ENCODE peak calls at places on chromosomes 16 and 17, in six cellular contexts. One of them, this sample, is unnamed.

GRCh38 chr16:86078121-86078600 is 179.2 kb downstream of the IRF8 start:
- DNase-seq in CD4-positive, CD25-positive, alpha-beta regulatory T cell: no peak
- DNase-seq in NCI-H1092: no peak
- DNase-seq in RCC 7860: no peak
- DNase-seq in HTR-8/SVneo: no peak
- DNase-seq in NCI-H82: no peak
- DNase-seq in this sample: no peak

GRCh38 chr16:89376812-89377445 is 113.4 kb downstream of the ANKRD11 start:
- DNase-seq in NCI-H1092: no peak
- DNase-seq in CD4-positive, CD25-positive, alpha-beta regulatory T cell: no peak
- DNase-seq in NCI-H82: no peak
- DNase-seq in HTR-8/SVneo: no peak
- DNase-seq in RCC 7860: no peak
- DNase-seq in this sample: no peak

GRCh38 chr16:4089251-4089810 is 26.9 kb downstream of the ADCY9 start:
- DNase-seq in CD4-positive, CD25-positive, alpha-beta regulatory T cell: no peak
- DNase-seq in RCC 7860: no peak
- DNase-seq in NCI-H82: no peak
- DNase-seq in NCI-H1092: no peak
- DNase-seq in HTR-8/SVneo: no peak
- DNase-seq in this sample: no peak

GRCh38 chr16:63461248-63461841 is 1425.1 kb upstream of the CDH8 start:
- DNase-seq in NCI-H1092: peak; percentile 5
- DNase-seq in CD4-positive, CD25-positive, alpha-beta regulatory T cell: no peak
- DNase-seq in RCC 7860: peak; percentile 7
- DNase-seq in HTR-8/SVneo: no peak
- DNase-seq in NCI-H82: peak; percentile 64
- DNase-seq in this sample: peak; percentile 82

GRCh38 chr17:6786618-6787017 is 10.6 kb downstream of the FBXO39 start:
- DNase-seq in NCI-H1092: no peak
- DNase-seq in CD4-positive, CD25-positive, alpha-beta regulatory T cell: no peak
- DNase-seq in HTR-8/SVneo: no peak
- DNase-seq in NCI-H82: no peak
- DNase-seq in RCC 7860: peak; percentile 24
- DNase-seq in this sample: peak; percentile 22

GRCh38 chr16:49494386-49495150 is 121.0 kb downstream of the C16orf78 start:
- DNase-seq in NCI-H1092: no peak
- DNase-seq in RCC 7860: no peak
- DNase-seq in HTR-8/SVneo: no peak
- DNase-seq in NCI-H82: no peak
- DNase-seq in CD4-positive, CD25-positive, alpha-beta regulatory T cell: no peak
- DNase-seq in this sample: no peak

GRCh38 chr16:87392823-87393679 is 915 bp downstream of the MAP1LC3B start:
- DNase-seq in CD4-positive, CD25-positive, alpha-beta regulatory T cell: peak; percentile 37
- DNase-seq in RCC 7860: no peak
- DNase-seq in HTR-8/SVneo: no peak
- DNase-seq in NCI-H1092: no peak
- DNase-seq in NCI-H82: peak; percentile 33
- DNase-seq in this sample: peak; percentile 68

GRCh38 chr17:9677932-9678331 is 32.6 kb downstream of the USP43 start:
- DNase-seq in NCI-H1092: no peak
- DNase-seq in HTR-8/SVneo: no peak
- DNase-seq in CD4-positive, CD25-positive, alpha-beta regulatory T cell: no peak
- DNase-seq in NCI-H82: no peak
- DNase-seq in RCC 7860: no peak
- DNase-seq in this sample: no peak

GRCh38 chr17:10772425-10773380 is 31.2 kb downstream of the TMEM238L start:
- DNase-seq in NCI-H82: peak; percentile 87
- DNase-seq in CD4-positive, CD25-positive, alpha-beta regulatory T cell: no peak
- DNase-seq in NCI-H1092: no peak
- DNase-seq in HTR-8/SVneo: no peak
- DNase-seq in RCC 7860: peak; percentile 24
- DNase-seq in this sample: no peak

GRCh38 chr16:50313596-50314483 is 47.5 kb downstream of the ADCY7 start:
- DNase-seq in RCC 7860: no peak
- DNase-seq in NCI-H82: no peak
- DNase-seq in NCI-H1092: no peak
- DNase-seq in CD4-positive, CD25-positive, alpha-beta regulatory T cell: no peak
- DNase-seq in HTR-8/SVneo: no peak
- DNase-seq in this sample: no peak

GRCh38 chr17:17177186-17177585 is 28.9 kb downstream of the PLD6 start:
- DNase-seq in NCI-H1092: no peak
- DNase-seq in HTR-8/SVneo: no peak
- DNase-seq in NCI-H82: no peak
- DNase-seq in RCC 7860: no peak
- DNase-seq in CD4-positive, CD25-positive, alpha-beta regulatory T cell: no peak
- DNase-seq in this sample: no peak

GRCh38 chr16:3458278-3458851 is 14.9 kb downstream of the NAA60 start:
- DNase-seq in HTR-8/SVneo: peak; percentile 33
- DNase-seq in NCI-H82: peak; percentile 46
- DNase-seq in CD4-positive, CD25-positive, alpha-beta regulatory T cell: no peak
- DNase-seq in RCC 7860: no peak
- DNase-seq in NCI-H1092: no peak
- DNase-seq in this sample: peak; percentile 73

GRCh38 chr16:80993293-80993691 is 13.4 kb downstream of the CMC2 start:
- DNase-seq in NCI-H82: no peak
- DNase-seq in RCC 7860: peak; percentile 64
- DNase-seq in HTR-8/SVneo: peak; percentile 28
- DNase-seq in CD4-positive, CD25-positive, alpha-beta regulatory T cell: no peak
- DNase-seq in NCI-H1092: no peak
- DNase-seq in this sample: peak; percentile 91

GRCh38 chr17:67836205-67836987 is 11.1 kb downstream of the BPTF start:
- DNase-seq in CD4-positive, CD25-positive, alpha-beta regulatory T cell: no peak
- DNase-seq in NCI-H82: no peak
- DNase-seq in RCC 7860: no peak
- DNase-seq in NCI-H1092: no peak
- DNase-seq in HTR-8/SVneo: peak; percentile 23
- DNase-seq in this sample: peak; percentile 53

GRCh38 chr17:82117139-82118090 is 19.4 kb upstream of the FASN start:
- DNase-seq in RCC 7860: no peak
- DNase-seq in NCI-H82: no peak
- DNase-seq in HTR-8/SVneo: no peak
- DNase-seq in NCI-H1092: no peak
- DNase-seq in CD4-positive, CD25-positive, alpha-beta regulatory T cell: no peak
- DNase-seq in this sample: no peak

GRCh38 chr17:75457047-75457654 is 716 bp downstream of the TMEM94 start:
- DNase-seq in RCC 7860: no peak
- DNase-seq in NCI-H82: peak; percentile 82
- DNase-seq in CD4-positive, CD25-positive, alpha-beta regulatory T cell: no peak
- DNase-seq in HTR-8/SVneo: peak; percentile 49
- DNase-seq in NCI-H1092: peak; percentile 64
- DNase-seq in this sample: peak; percentile 71

GRCh38 chr17:78378225-78379133 is at the start of gene PGS1:
- DNase-seq in CD4-positive, CD25-positive, alpha-beta regulatory T cell: peak; percentile 88
- DNase-seq in RCC 7860: peak; percentile 66
- DNase-seq in HTR-8/SVneo: no peak
- DNase-seq in NCI-H82: peak; percentile 85
- DNase-seq in NCI-H1092: peak; percentile 50
- DNase-seq in this sample: peak; percentile 90

GRCh38 chr16:85249418-85249817 is 137.1 kb upstream of the CIBAR2 start:
- DNase-seq in CD4-positive, CD25-positive, alpha-beta regulatory T cell: no peak
- DNase-seq in NCI-H1092: no peak
- DNase-seq in HTR-8/SVneo: no peak
- DNase-seq in RCC 7860: no peak
- DNase-seq in NCI-H82: no peak
- DNase-seq in this sample: no peak

This sample was measured in adipocyte.